ENCODE peak calls at places on chromosomes 7 and 10, in four cellular contexts. J is breast epithelium, Y is astrocyte of the cerebellum, B is A549. X is an unnamed sample.

GRCh38 chr7:1030444-1031070 is 13.8 kb upstream of the GPR146 start:
- DNase-seq in J (no peak), Y (no peak), B (no peak), X (no peak)

GRCh38 chr10:107616463-107617131 is 452.1 kb upstream of the SORCS1 start:
- DNase-seq in J (no peak), Y (no peak), B (no peak), X (no peak)

GRCh38 chr7:152709307-152710133 is 33.6 kb upstream of the XRCC2 start:
- DNase-seq in J (no peak), Y (no peak), B (no peak), X (no peak)

GRCh38 chr10:75137533-75138438 is 26.3 kb downstream of the SAMD8 start:
- DNase-seq in J (no peak), Y (peak; percentile 27), B (peak; percentile 44), X (no peak)

GRCh38 chr7:98346515-98347069 is 54.3 kb downstream of the BAIAP2L1 start:
- DNase-seq in J (no peak), Y (no peak), B (no peak), X (no peak)

GRCh38 chr7:84497873-84498272 is 303.3 kb upstream of the SEMA3A start:
- DNase-seq in J (no peak), Y (no peak), B (no peak), X (no peak)

GRCh38 chr7:113100091-113100723 is 13.6 kb upstream of the GPR85 start:
- DNase-seq in J (no peak), Y (peak; percentile 27), B (no peak), X (no peak)

GRCh38 chr10:130862122-130862521 is 449.4 kb downstream of the TCERG1L start:
- DNase-seq in J (no peak), Y (no peak), B (no peak), X (no peak)

GRCh38 chr10:111114931-111115500 is 38.2 kb downstream of the ADRA2A start:
- DNase-seq in J (no peak), Y (no peak), B (no peak), X (no peak)

GRCh38 chr10:106682175-106682574 is 482.3 kb downstream of the SORCS1 start:
- DNase-seq in J (no peak), Y (no peak), B (no peak), X (no peak)

GRCh38 chr7:31192996-31193395 is 140.9 kb downstream of the ADCYAP1R1 start:
- DNase-seq in J (peak; percentile 66), Y (peak; percentile 9), B (peak; percentile 61), X (peak; percentile 6)

GRCh38 chr10:59655309-59655708 is 54.3 kb downstream of the SLC16A9 start:
- DNase-seq in J (no peak), Y (no peak), B (no peak), X (no peak)

GRCh38 chr10:113480828-113481502 is 71.9 kb upstream of the HABP2 start:
- DNase-seq in J (no peak), Y (no peak), B (no peak), X (no peak)

GRCh38 chr10:126170367-126170766 is 217.9 kb downstream of the ADAM12 start:
- DNase-seq in J (no peak), Y (no peak), B (no peak), X (no peak)

GRCh38 chr10:103706047-103706446 is 149.3 kb downstream of the SH3PXD2A start:
- DNase-seq in J (no peak), Y (no peak), B (no peak), X (no peak)

GRCh38 chr10:60757422-60757895 is 20.8 kb upstream of the CDK1 start:
- DNase-seq in J (no peak), Y (no peak), B (no peak), X (no peak)

GRCh38 chr10:72297281-72297967 is 23.7 kb downstream of the DDIT4 start:
- DNase-seq in J (peak; percentile 62), Y (peak; percentile 88), B (no peak), X (peak; percentile 94)

GRCh38 chr7:45000096-45001032 is at the start of gene CCM2:
- DNase-seq in J (no peak), Y (no peak), B (peak; percentile 36), X (peak; percentile 60)

GRCh38 chr7:128201067-128201689 is 39.9 kb upstream of the LEP start:
- DNase-seq in J (no peak), Y (no peak), B (no peak), X (no peak)

GRCh38 chr10:12201543-12201942 is 5.6 kb downstream of the CDC123 start:
- DNase-seq in J (no peak), Y (no peak), B (no peak), X (no peak)

GRCh38 chr7:101308245-101309085 is 13.1 kb downstream of the IFT22 start:
- DNase-seq in J (peak; percentile 75), Y (no peak), B (peak; percentile 81), X (peak; percentile 43)

GRCh38 chr7:771241-772004 is 44.3 kb upstream of the PRKAR1B start:
- DNase-seq in J (no peak), Y (no peak), B (no peak), X (no peak)

GRCh38 chr10:101759354-101760247 is 16.3 kb downstream of the FGF8 start:
- DNase-seq in J (no peak), Y (no peak), B (no peak), X (no peak)

GRCh38 chr7:47039089-47039648 is 542.7 kb downstream of the TNS3 start:
- DNase-seq in J (no peak), Y (peak; percentile 15), B (no peak), X (no peak)

GRCh38 chr10:133361773-133362441 is 4.1 kb upstream of the FUOM start:
- DNase-seq in J (no peak), Y (no peak), B (no peak), X (no peak)

DNA sequence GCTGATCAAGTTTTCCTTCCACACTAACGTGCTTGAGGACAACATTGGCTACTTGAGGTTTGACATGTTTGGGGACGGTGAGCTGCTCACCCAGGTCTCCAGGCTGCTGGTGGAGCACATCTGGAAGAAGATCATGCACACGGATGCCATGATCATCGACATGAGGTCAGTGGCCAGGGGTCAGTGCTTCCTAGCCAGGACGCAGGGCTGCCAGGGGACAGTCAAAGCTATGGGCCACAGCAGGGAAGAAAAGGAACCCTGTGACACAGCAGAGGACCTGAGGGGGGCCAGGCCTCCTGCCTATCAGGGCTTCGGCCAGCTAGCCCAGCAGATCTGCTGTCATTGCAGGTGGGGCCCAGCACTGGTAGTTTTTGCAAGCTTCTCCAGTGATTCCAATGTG is 5.2 kb downstream of the RBP3 start:
- DNase-seq in J (no peak), Y (no peak), B (no peak), X (no peak)
- H3K4me3 ChIP-seq in J (no peak overlapping the region), Y (no peak overlapping the region), B (no peak overlapping the region), X (no peak overlapping the region)

GRCh38 chr7:143013897-143014296 is 13.0 kb downstream of the OR9A2 start:
- DNase-seq in J (no peak), Y (peak; percentile 80), B (no peak), X (no peak)
- H3K4me3 ChIP-seq in J (no peak overlapping the region), Y (no peak overlapping the region), B (no peak overlapping the region), X (no peak overlapping the region)

DNA sequence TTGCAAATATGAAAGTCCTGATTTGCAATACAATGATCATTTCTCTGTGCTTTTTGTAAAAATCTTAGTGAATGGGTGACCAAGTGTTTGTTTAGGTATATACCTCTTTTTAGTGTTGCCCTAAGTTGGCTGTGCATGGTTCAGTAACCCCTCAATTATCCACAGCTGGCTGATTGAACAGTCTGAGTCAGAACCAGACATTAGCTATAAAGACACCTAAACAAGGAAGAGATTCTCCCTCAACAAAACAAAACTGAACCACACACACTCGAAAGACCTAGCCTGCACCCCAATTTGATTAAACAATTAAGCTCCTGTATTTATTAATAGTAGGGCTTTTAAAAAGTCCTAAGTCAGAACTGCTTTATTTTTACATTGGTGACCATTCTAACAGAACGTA is 2.8 kb downstream of the RSBN1L start:
- DNase-seq in J (no peak), Y (no peak), B (no peak), X (peak; percentile 54)
- H3K4me3 ChIP-seq in J (no peak overlapping the region), Y (peak overlapping the region; percentile 6), B (no peak overlapping the region), X (peak overlapping the region; percentile 97)

DNA sequence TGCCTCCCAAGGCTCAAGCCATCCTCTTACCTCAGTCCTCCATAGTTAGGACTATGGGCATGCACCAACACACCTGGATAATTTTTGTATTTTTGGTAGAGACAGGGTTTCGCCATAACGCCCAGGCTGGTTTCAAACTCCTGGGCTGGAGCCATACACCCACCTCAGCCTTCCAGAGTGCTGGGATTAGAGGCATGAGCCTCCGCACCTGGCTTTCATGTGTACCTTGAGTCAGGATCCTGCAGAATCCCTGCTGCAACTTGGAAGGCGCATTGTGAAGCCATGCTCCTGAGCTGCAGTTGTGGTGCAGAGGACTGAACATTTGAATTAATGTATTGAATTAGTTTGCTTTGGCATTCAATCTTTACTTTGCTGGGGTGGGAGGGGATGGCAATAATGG is 29.4 kb upstream of the NMT2 start:
- DNase-seq in J (no peak), Y (no peak), B (no peak), X (no peak)
- H3K4me3 ChIP-seq in J (no peak overlapping the region), Y (no peak overlapping the region), B (no peak overlapping the region), X (no peak overlapping the region)

GRCh38 chr10:688287-688620 is 1.2 kb downstream of the DIP2C start:
- DNase-seq in J (no peak), Y (no peak), B (no peak), X (no peak)
- H3K4me3 ChIP-seq in J (peak overlapping the region; percentile 84), Y (peak overlapping the region; percentile 58), B (peak overlapping the region; percentile 98), X (no peak overlapping the region)